ENCODE peak calls at places on chromosomes 1 and 21, in four cellular contexts. M is HAP-1, H is nucleus accumbens, J is AG08395. I is an unnamed sample.

GRCh38 chr1:101452825-101453224 is 216.0 kb downstream of the S1PR1 start:
- DNase-seq in M (no peak), H (no peak), J (no peak), I (no peak)

GRCh38 chr1:22972760-22973159 is at the start of gene LACTBL1:
- DNase-seq in M (no peak), H (no peak), J (no peak), I (no peak)

GRCh38 chr1:243686149-243686548 is 163.9 kb downstream of the AKT3 start:
- DNase-seq in M (no peak), H (no peak), J (no peak), I (no peak)

GRCh38 chr1:205774277-205775014 is 836 bp downstream of the RAB29 start:
- DNase-seq in M (peak; percentile 30), H (no peak), J (no peak), I (no peak)

GRCh38 chr21:31132574-31133242 is 94.4 kb upstream of the KRTAP19-8 start:
- DNase-seq in M (no peak), H (no peak), J (peak; percentile 53), I (no peak)

GRCh38 chr1:182185822-182186756 is 124.6 kb upstream of the ZNF648 start:
- DNase-seq in M (no peak), H (no peak), J (peak; percentile 92), I (peak; percentile 56)

GRCh38 chr1:230215049-230215448 is 148.0 kb downstream of the GALNT2 start:
- DNase-seq in M (no peak), H (no peak), J (peak; percentile 13), I (no peak)

GRCh38 chr1:202049129-202049528 is 38.7 kb downstream of the ELF3 start:
- DNase-seq in M (no peak), H (no peak), J (no peak), I (no peak)

GRCh38 chr21:34537838-34538237 is 25.8 kb upstream of the KCNE1 start:
- DNase-seq in M (no peak), H (no peak), J (no peak), I (no peak)

GRCh38 chr1:2544093-2544874 is 11.9 kb upstream of the TNFRSF14 start:
- DNase-seq in M (no peak), H (peak; percentile 25), J (no peak), I (no peak)

GRCh38 chr1:39799770-39800470 is 11.3 kb upstream of the BMP8B start:
- DNase-seq in M (peak; percentile 43), H (peak; percentile 73), J (peak; percentile 89), I (peak; percentile 61)

GRCh38 chr1:63821650-63822049 is 47.8 kb downstream of the ROR1 start:
- DNase-seq in M (no peak), H (no peak), J (peak; percentile 36), I (no peak)

GRCh38 chr1:57966751-57967406 is 543.0 kb upstream of the DAB1 start:
- DNase-seq in M (no peak), H (no peak), J (peak; percentile 7), I (peak; percentile 38)

GRCh38 chr1:26529655-26530539 is at the start of gene RPS6KA1:
- DNase-seq in M (peak; percentile 60), H (peak; percentile 43), J (peak; percentile 71), I (no peak)

GRCh38 chr1:62530516-62531154 is 66.7 kb upstream of the ANGPTL3 start:
- DNase-seq in M (no peak), H (peak; percentile 35), J (peak; percentile 36), I (peak; percentile 62)

GRCh38 chr21:45982758-45983731 is 1.5 kb downstream of the COL6A1 start:
- DNase-seq in M (no peak), H (no peak), J (no peak), I (no peak)

GRCh38 chr1:15796086-15796462 is 11.4 kb downstream of the UQCRHL start:
- DNase-seq in M (no peak), H (no peak), J (no peak), I (no peak)

GRCh38 chr1:115199416-115200132 is 110.3 kb upstream of the TSPAN2 start:
- DNase-seq in M (no peak), H (no peak), J (no peak), I (no peak)

GRCh38 chr1:42747125-42747524 is 7.1 kb upstream of the CLDN19 start:
- DNase-seq in M (no peak), H (peak; percentile 45), J (no peak), I (peak; percentile 46)

GRCh38 chr1:29623501-29623900 is 387.2 kb downstream of the PTPRU start:
- DNase-seq in M (no peak), H (no peak), J (no peak), I (no peak)

GRCh38 chr1:111205724-111206070 is 5.3 kb upstream of the DENND2D start:
- DNase-seq in M (no peak), H (no peak), J (no peak), I (no peak)

GRCh38 chr1:23801338-23801748 is 789 bp upstream of the GALE start:
- DNase-seq in M (no peak), H (no peak), J (no peak), I (no peak)

GRCh38 chr1:75203415-75204277 is 69.5 kb downstream of the LHX8 start:
- DNase-seq in M (peak; percentile 72), H (no peak), J (peak; percentile 56), I (peak; percentile 32)

I was measured in NT2/D1.